ENCODE peak calls at places on chromosomes 12 and 14, in six cellular contexts. J is HL-60, I is mesendoderm, N is uterus, K is mucosa of descending colon, G is AG10803. P is an unnamed sample.

GRCh38 chr12:8549381-8549780 is 8.7 kb upstream of the CLEC4E start:
- DNase-seq in G (no peak), N (no peak), I (no peak), K (no peak), J (no peak), P (no peak)

GRCh38 chr12:10128687-10129086 is 1.3 kb downstream of the CLEC7A start:
- DNase-seq in K (no peak), N (no peak), J (peak; percentile 93), I (peak; percentile 13), G (no peak), P (no peak)

GRCh38 chr12:128068211-128068610 is 198.8 kb upstream of the TMEM132C start:
- DNase-seq in K (no peak), J (no peak), G (no peak), I (no peak), N (no peak), P (no peak)

GRCh38 chr12:63064080-63064479 is 86.9 kb downstream of the AVPR1A start:
- DNase-seq in N (no peak), I (no peak), J (no peak), K (no peak), G (peak; percentile 65), P (no peak)

GRCh38 chr12:128069359-128069997 is 197.5 kb upstream of the TMEM132C start:
- DNase-seq in G (peak; percentile 75), I (peak; percentile 58), J (peak; percentile 32), K (peak; percentile 53), N (no peak), P (no peak)

GRCh38 chr14:88323086-88323519 is at the start of gene KCNK10:
- DNase-seq in K (no peak), I (no peak), N (no peak), J (no peak), G (no peak), P (no peak)

GRCh38 chr12:2111816-2112215 is 59.0 kb downstream of the CACNA1C start:
- DNase-seq in K (no peak), J (no peak), I (no peak), G (no peak), N (no peak), P (no peak)

GRCh38 chr12:116236148-116236731 is 41.3 kb downstream of the MED13L start:
- DNase-seq in N (peak; percentile 39), J (peak; percentile 40), G (peak; percentile 48), I (peak; percentile 70), K (no peak), P (peak; percentile 46)

GRCh38 chr12:5163661-5164060 is 120.0 kb downstream of the KCNA5 start:
- DNase-seq in J (no peak), G (no peak), K (no peak), N (no peak), I (no peak), P (no peak)

GRCh38 chr12:60501124-60501729 is 905.4 kb downstream of the SLC16A7 start:
- DNase-seq in G (peak; percentile 1), N (no peak), K (no peak), I (peak; percentile 56), J (no peak), P (no peak)

GRCh38 chr12:112540021-112540420 is 121.3 kb downstream of the PTPN11 start:
- DNase-seq in N (no peak), I (no peak), G (no peak), J (no peak), K (no peak), P (peak; percentile 82)

GRCh38 chr12:118986043-118986442 is 4.7 kb downstream of the SRRM4 start:
- DNase-seq in G (no peak), J (no peak), N (no peak), I (peak; percentile 10), K (no peak), P (no peak)

GRCh38 chr12:23944067-23944466 is 5.4 kb downstream of the SOX5 start:
- DNase-seq in N (no peak), K (no peak), G (no peak), I (peak; percentile 44), J (no peak), P (no peak)

GRCh38 chr14:76917158-76917596 is 91.0 kb downstream of the LRRC74A start:
- DNase-seq in G (peak; percentile 79), I (peak; percentile 95), K (peak; percentile 65), J (no peak), N (peak; percentile 52), P (peak; percentile 71)

GRCh38 chr14:91515979-91516378 is 5.9 kb upstream of the PPP4R3A start:
- DNase-seq in I (no peak), J (no peak), N (no peak), K (no peak), G (no peak), P (no peak)

GRCh38 chr12:14776236-14776959 is 26.9 kb downstream of the WBP11 start:
- DNase-seq in K (no peak), I (no peak), N (no peak), J (no peak), G (peak; percentile 9), P (no peak)
- H3K4me3 ChIP-seq in K (no peak overlapping the region), I (no peak overlapping the region), N (peak overlapping the region; percentile 76), J (no peak overlapping the region), G (peak overlapping the region; percentile 94), P (no peak overlapping the region)

GRCh38 chr14:75127903-75128595 is 1.2 kb upstream of the NEK9 start:
- DNase-seq in K (peak; percentile 47), N (no peak), G (no peak), I (no peak), J (no peak), P (no peak)

GRCh38 chr14:75126679-75127473 is at the start of gene NEK9:
- DNase-seq in J (peak; percentile 81), G (peak; percentile 83), N (peak; percentile 90), K (peak; percentile 92), I (peak; percentile 93), P (peak; percentile 85)

GRCh38 chr14:75123991-75124390 is 2.9 kb downstream of the NEK9 start:
- DNase-seq in K (no peak), N (peak; percentile 46), J (peak; percentile 30), G (peak; percentile 58), I (peak; percentile 31), P (peak; percentile 49)

GRCh38 chr14:75126121-75126544 is 715 bp downstream of the NEK9 start:
- DNase-seq in I (no peak), K (no peak), J (peak; percentile 22), N (no peak), G (no peak), P (no peak)

GRCh38 chr14:75125617-75126016 is 1.2 kb downstream of the NEK9 start:
- DNase-seq in N (no peak), J (peak; percentile 30), G (peak; percentile 77), K (no peak), I (no peak), P (no peak)
- H3K4me3 ChIP-seq in N (peak overlapping the region; percentile 85), J (peak overlapping the region; percentile 60), G (peak overlapping the region; percentile 80), K (no peak overlapping the region), I (no peak overlapping the region), P (peak overlapping the region; percentile 89)

GRCh38 chr12:49055978-49056754 is 4.4 kb downstream of the KMT2D start:
- DNase-seq in I (peak; percentile 88), J (peak; percentile 96), K (no peak), N (peak; percentile 67), G (peak; percentile 82), P (peak; percentile 28)
- H3K4me3 ChIP-seq in I (no peak overlapping the region), J (peak overlapping the region; percentile 71), K (no peak overlapping the region), N (no peak overlapping the region), G (peak overlapping the region; percentile 90), P (no peak overlapping the region)

GRCh38 chr12:98845957-98846356 is 200.9 kb downstream of the APAF1 start:
- DNase-seq in K (no peak), I (peak; percentile 39), J (no peak), N (no peak), G (no peak), P (no peak)

GRCh38 chr12:98838282-98838681 is 193.2 kb downstream of the APAF1 start:
- DNase-seq in I (peak; percentile 35), G (peak; percentile 65), N (no peak), K (no peak), J (no peak), P (no peak)

GRCh38 chr12:98840325-98840724 is 195.2 kb downstream of the APAF1 start:
- DNase-seq in K (no peak), G (no peak), I (no peak), J (no peak), N (no peak), P (no peak)
- H3K4me3 ChIP-seq in K (no peak overlapping the region), G (no peak overlapping the region), I (no peak overlapping the region), J (no peak overlapping the region), N (no peak overlapping the region), P (no peak overlapping the region)

DNA sequence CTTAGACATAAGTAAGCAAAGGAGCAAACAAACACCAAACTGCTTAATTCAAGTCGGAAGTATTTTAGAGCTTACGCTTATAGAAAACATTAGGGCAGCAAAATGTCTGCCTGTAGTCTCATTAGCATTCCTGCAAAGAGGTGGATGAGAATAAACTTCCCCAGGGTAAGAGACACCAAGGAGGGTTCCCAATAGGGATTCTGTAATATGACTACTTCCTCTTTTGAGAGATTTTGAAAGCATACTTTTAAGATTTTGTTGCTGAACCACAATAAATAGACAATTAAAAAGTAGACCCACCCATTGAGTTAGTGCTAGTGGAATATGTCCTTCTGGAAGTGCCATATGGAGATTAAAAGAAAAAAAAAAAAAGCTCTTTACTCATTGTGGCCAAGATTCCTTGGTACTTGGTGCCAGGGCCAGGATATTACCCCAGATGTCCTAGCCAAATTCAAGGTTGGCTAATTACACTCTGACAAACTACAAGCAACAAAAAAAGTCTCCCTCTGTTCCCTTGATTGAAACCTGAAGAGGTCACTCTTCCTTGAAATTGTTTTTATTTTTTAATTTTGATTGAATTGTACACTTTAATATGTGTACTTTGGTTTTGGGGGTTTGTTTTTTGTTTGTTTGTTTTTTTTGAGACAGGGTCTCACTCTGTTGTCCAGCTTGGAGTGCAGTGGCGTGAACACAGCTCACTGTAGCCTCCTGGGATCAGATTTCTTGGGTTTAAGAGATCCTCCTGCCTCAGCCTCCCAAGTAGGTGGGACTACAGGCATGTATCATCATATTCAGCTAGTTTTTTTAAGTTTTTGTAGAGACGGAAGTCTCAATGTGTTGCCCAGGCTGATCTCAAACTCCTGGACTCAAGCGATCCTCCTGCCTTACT is 8.7 kb downstream of the CLIP1 start:
- DNase-seq in N (no peak), J (peak; percentile 25), K (no peak), I (no peak), G (peak; percentile 65), P (no peak)
- H3K4me3 ChIP-seq in N (no peak overlapping the region), J (no peak overlapping the region), K (no peak overlapping the region), I (no peak overlapping the region), G (no peak overlapping the region), P (no peak overlapping the region)

DNA sequence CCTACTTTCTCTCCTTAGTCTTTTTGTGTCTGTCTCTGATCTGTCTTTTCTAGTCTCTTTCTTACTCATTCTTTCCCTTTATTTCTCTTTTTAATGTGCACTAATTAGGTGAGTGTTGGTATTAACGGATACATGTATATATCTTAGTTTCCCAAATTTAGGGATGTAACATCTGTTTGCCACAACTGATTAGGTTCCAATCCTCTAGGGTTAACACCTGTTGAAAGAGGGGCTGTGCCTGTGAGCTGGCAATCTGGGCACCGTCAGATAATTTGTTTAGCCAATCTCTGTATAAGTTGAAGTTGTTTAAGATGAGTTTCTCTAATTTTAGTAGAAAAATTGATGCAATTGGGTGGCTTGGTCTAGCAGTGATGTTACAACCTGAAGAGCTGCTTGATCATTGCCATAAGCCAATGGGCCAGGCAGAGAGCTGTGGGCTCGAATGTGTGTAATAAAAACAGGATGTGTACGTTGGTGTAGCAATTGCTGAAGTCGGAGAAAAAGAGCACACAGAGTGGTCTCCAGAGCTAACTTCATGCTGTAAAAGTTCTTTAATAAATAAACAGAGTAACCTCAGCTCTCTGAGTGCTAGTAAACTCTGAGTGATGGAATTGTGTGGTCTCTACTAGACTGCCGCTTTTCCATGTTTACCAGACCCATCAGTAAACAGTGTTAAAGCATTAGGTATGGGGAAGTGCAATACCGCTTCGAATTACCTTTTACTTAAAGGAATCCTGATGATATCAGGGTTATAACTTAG is 18.3 kb upstream of the LYZ start:
- DNase-seq in N (no peak), K (no peak), G (no peak), J (peak; percentile 87), I (no peak), P (no peak)
- H3K4me3 ChIP-seq in N (peak overlapping the region; percentile 30), K (no peak overlapping the region), G (no peak overlapping the region), J (peak overlapping the region; percentile 42), I (no peak overlapping the region), P (no peak overlapping the region)

P was measured in SJSA1.